ENCODE peak calls at places on chromosomes 13 and 19, in ten cellular contexts. One of them, this sample, is unnamed.

GRCh38 chr13:106263801-106264200 is 271.7 kb downstream of the EFNB2 start:
- DNase-seq in breast epithelium: no peak
- DNase-seq in activated T-cell treated with anti-CD3 and anti-CD28 coated beads for 4 hours: no peak
- DNase-seq in GM03348: no peak
- DNase-seq in NCI-H1417: no peak
- DNase-seq in AG08395: no peak
- DNase-seq in M059J: no peak
- DNase-seq in right atrium auricular region: no peak
- DNase-seq in stimulated activated naive B cell treated with anti-CD40 and anti-IgM and Interleukin-4, amounts not matched to agents 10 μg/mL and 1 μg/mL and 100 μg/mL, for 72 hours: no peak
- DNase-seq in anterior cingulate cortex: no peak
- DNase-seq in this sample: no peak

GRCh38 chr13:87131611-87132010 is 539.6 kb upstream of the SLITRK5 start:
- DNase-seq in anterior cingulate cortex: no peak
- DNase-seq in M059J: no peak
- DNase-seq in activated T-cell treated with anti-CD3 and anti-CD28 coated beads for 4 hours: no peak
- DNase-seq in NCI-H1417: no peak
- DNase-seq in AG08395: no peak
- DNase-seq in breast epithelium: no peak
- DNase-seq in GM03348: no peak
- DNase-seq in right atrium auricular region: no peak
- DNase-seq in stimulated activated naive B cell treated with anti-CD40 and anti-IgM and Interleukin-4, amounts not matched to agents 10 μg/mL and 1 μg/mL and 100 μg/mL, for 72 hours: no peak
- DNase-seq in this sample: no peak

GRCh38 chr19:34120846-34121639 is 51.3 kb upstream of the LSM14A start:
- DNase-seq in M059J: peak; percentile 47
- DNase-seq in AG08395: peak; percentile 70
- DNase-seq in activated T-cell treated with anti-CD3 and anti-CD28 coated beads for 4 hours: peak; percentile 37
- DNase-seq in right atrium auricular region: no peak
- DNase-seq in stimulated activated naive B cell treated with anti-CD40 and anti-IgM and Interleukin-4, amounts not matched to agents 10 μg/mL and 1 μg/mL and 100 μg/mL, for 72 hours: no peak
- DNase-seq in anterior cingulate cortex: no peak
- DNase-seq in NCI-H1417: no peak
- DNase-seq in breast epithelium: no peak
- DNase-seq in GM03348: peak; percentile 76
- DNase-seq in this sample: no peak

GRCh38 chr19:55590621-55591020 is 8.7 kb downstream of the FIZ1 start:
- DNase-seq in GM03348: no peak
- DNase-seq in anterior cingulate cortex: no peak
- DNase-seq in breast epithelium: no peak
- DNase-seq in AG08395: no peak
- DNase-seq in activated T-cell treated with anti-CD3 and anti-CD28 coated beads for 4 hours: no peak
- DNase-seq in right atrium auricular region: no peak
- DNase-seq in M059J: no peak
- DNase-seq in NCI-H1417: peak; percentile 16
- DNase-seq in stimulated activated naive B cell treated with anti-CD40 and anti-IgM and Interleukin-4, amounts not matched to agents 10 μg/mL and 1 μg/mL and 100 μg/mL, for 72 hours: no peak
- DNase-seq in this sample: peak; percentile 13

GRCh38 chr13:67204731-67205130 is 25.4 kb downstream of the PCDH9 start:
- DNase-seq in breast epithelium: no peak
- DNase-seq in NCI-H1417: no peak
- DNase-seq in stimulated activated naive B cell treated with anti-CD40 and anti-IgM and Interleukin-4, amounts not matched to agents 10 μg/mL and 1 μg/mL and 100 μg/mL, for 72 hours: no peak
- DNase-seq in AG08395: no peak
- DNase-seq in GM03348: no peak
- DNase-seq in activated T-cell treated with anti-CD3 and anti-CD28 coated beads for 4 hours: no peak
- DNase-seq in anterior cingulate cortex: no peak
- DNase-seq in M059J: no peak
- DNase-seq in right atrium auricular region: no peak
- DNase-seq in this sample: no peak

GRCh38 chr19:58399903-58400637 is 4.6 kb downstream of the RNF225 start:
- DNase-seq in breast epithelium: peak; percentile 28
- DNase-seq in stimulated activated naive B cell treated with anti-CD40 and anti-IgM and Interleukin-4, amounts not matched to agents 10 μg/mL and 1 μg/mL and 100 μg/mL, for 72 hours: no peak
- DNase-seq in anterior cingulate cortex: peak; percentile 34
- DNase-seq in AG08395: peak; percentile 28
- DNase-seq in NCI-H1417: peak; percentile 69
- DNase-seq in GM03348: peak; percentile 37
- DNase-seq in right atrium auricular region: no peak
- DNase-seq in M059J: peak; percentile 16
- DNase-seq in activated T-cell treated with anti-CD3 and anti-CD28 coated beads for 4 hours: no peak
- DNase-seq in this sample: no peak

GRCh38 chr19:30824809-30825208 is 452.6 kb downstream of the ZNF536 start:
- DNase-seq in M059J: no peak
- DNase-seq in anterior cingulate cortex: no peak
- DNase-seq in GM03348: no peak
- DNase-seq in NCI-H1417: no peak
- DNase-seq in stimulated activated naive B cell treated with anti-CD40 and anti-IgM and Interleukin-4, amounts not matched to agents 10 μg/mL and 1 μg/mL and 100 μg/mL, for 72 hours: no peak
- DNase-seq in right atrium auricular region: no peak
- DNase-seq in AG08395: no peak
- DNase-seq in activated T-cell treated with anti-CD3 and anti-CD28 coated beads for 4 hours: no peak
- DNase-seq in breast epithelium: no peak
- DNase-seq in this sample: no peak

GRCh38 chr13:99028890-99029289 is 51.0 kb upstream of the DOCK9 start:
- DNase-seq in activated T-cell treated with anti-CD3 and anti-CD28 coated beads for 4 hours: no peak
- DNase-seq in right atrium auricular region: no peak
- DNase-seq in M059J: no peak
- DNase-seq in NCI-H1417: no peak
- DNase-seq in GM03348: no peak
- DNase-seq in breast epithelium: no peak
- DNase-seq in anterior cingulate cortex: no peak
- DNase-seq in stimulated activated naive B cell treated with anti-CD40 and anti-IgM and Interleukin-4, amounts not matched to agents 10 μg/mL and 1 μg/mL and 100 μg/mL, for 72 hours: no peak
- DNase-seq in AG08395: no peak
- DNase-seq in this sample: no peak

GRCh38 chr13:112983428-112984196 is 14.6 kb downstream of the MCF2L start:
- DNase-seq in M059J: peak; percentile 3
- DNase-seq in AG08395: no peak
- DNase-seq in breast epithelium: no peak
- DNase-seq in GM03348: no peak
- DNase-seq in NCI-H1417: peak; percentile 49
- DNase-seq in stimulated activated naive B cell treated with anti-CD40 and anti-IgM and Interleukin-4, amounts not matched to agents 10 μg/mL and 1 μg/mL and 100 μg/mL, for 72 hours: no peak
- DNase-seq in activated T-cell treated with anti-CD3 and anti-CD28 coated beads for 4 hours: no peak
- DNase-seq in right atrium auricular region: peak; percentile 62
- DNase-seq in anterior cingulate cortex: no peak
- DNase-seq in this sample: no peak

GRCh38 chr19:17005000-17005399 is 21.6 kb downstream of the CPAMD8 start:
- DNase-seq in AG08395: no peak
- DNase-seq in activated T-cell treated with anti-CD3 and anti-CD28 coated beads for 4 hours: no peak
- DNase-seq in anterior cingulate cortex: no peak
- DNase-seq in breast epithelium: no peak
- DNase-seq in stimulated activated naive B cell treated with anti-CD40 and anti-IgM and Interleukin-4, amounts not matched to agents 10 μg/mL and 1 μg/mL and 100 μg/mL, for 72 hours: no peak
- DNase-seq in right atrium auricular region: no peak
- DNase-seq in M059J: no peak
- DNase-seq in NCI-H1417: no peak
- DNase-seq in GM03348: no peak
- DNase-seq in this sample: no peak

This sample was measured in LoVo.